ENCODE peak calls at places on chromosomes 1 and 21, in five cellular contexts. One of them, this sample, is unnamed.

GRCh38 chr1:6601865-6602668 is 602 bp downstream of the KLHL21 start:
- DNase-seq in PC-9: peak; percentile 44
- DNase-seq in DND-41: peak; percentile 68
- DNase-seq in cardiac muscle cell: no peak
- DNase-seq in neuronal stem cell: no peak
- DNase-seq in this sample: peak; percentile 40

GRCh38 chr1:224851210-224851849 is 78.1 kb upstream of the DNAH14 start:
- DNase-seq in cardiac muscle cell: peak; percentile 65
- DNase-seq in PC-9: peak; percentile 78
- DNase-seq in neuronal stem cell: peak; percentile 38
- DNase-seq in DND-41: peak; percentile 72
- DNase-seq in this sample: peak; percentile 17

GRCh38 chr1:158506369-158506987 is 34.5 kb downstream of the OR10R2 start:
- DNase-seq in PC-9: no peak
- DNase-seq in neuronal stem cell: no peak
- DNase-seq in DND-41: no peak
- DNase-seq in cardiac muscle cell: peak; percentile 68
- DNase-seq in this sample: no peak

GRCh38 chr1:1351511-1352427 is 2.6 kb upstream of the DVL1 start:
- DNase-seq in PC-9: no peak
- DNase-seq in DND-41: no peak
- DNase-seq in cardiac muscle cell: peak; percentile 32
- DNase-seq in neuronal stem cell: no peak
- DNase-seq in this sample: no peak

GRCh38 chr1:29650041-29650400 is 413.7 kb downstream of the PTPRU start:
- DNase-seq in PC-9: no peak
- DNase-seq in cardiac muscle cell: no peak
- DNase-seq in neuronal stem cell: no peak
- DNase-seq in DND-41: no peak
- DNase-seq in this sample: no peak

GRCh38 chr1:24052119-24052695 is 59.7 kb downstream of the MYOM3 start:
- DNase-seq in PC-9: no peak
- DNase-seq in cardiac muscle cell: peak; percentile 10
- DNase-seq in neuronal stem cell: no peak
- DNase-seq in DND-41: no peak
- DNase-seq in this sample: no peak

GRCh38 chr1:61452354-61452990 is 272.5 kb downstream of the TM2D1 start:
- DNase-seq in neuronal stem cell: peak; percentile 9
- DNase-seq in DND-41: no peak
- DNase-seq in cardiac muscle cell: no peak
- DNase-seq in PC-9: no peak
- DNase-seq in this sample: no peak

GRCh38 chr1:174266476-174266875 is 107.2 kb downstream of the RABGAP1L start:
- DNase-seq in neuronal stem cell: no peak
- DNase-seq in cardiac muscle cell: no peak
- DNase-seq in DND-41: no peak
- DNase-seq in PC-9: no peak
- DNase-seq in this sample: no peak

GRCh38 chr21:39176312-39176711 is 6.9 kb downstream of the PSMG1 start:
- DNase-seq in neuronal stem cell: no peak
- DNase-seq in DND-41: no peak
- DNase-seq in cardiac muscle cell: no peak
- DNase-seq in PC-9: no peak
- DNase-seq in this sample: no peak

GRCh38 chr1:159779403-159779851 is 1.3 kb upstream of the DUSP23 start:
- DNase-seq in cardiac muscle cell: peak; percentile 85
- DNase-seq in neuronal stem cell: no peak
- DNase-seq in DND-41: no peak
- DNase-seq in PC-9: no peak
- DNase-seq in this sample: no peak

GRCh38 chr1:159781992-159782391 is 1.2 kb downstream of the DUSP23 start:
- DNase-seq in DND-41: no peak
- DNase-seq in cardiac muscle cell: no peak
- DNase-seq in PC-9: no peak
- DNase-seq in neuronal stem cell: no peak
- DNase-seq in this sample: no peak

GRCh38 chr1:159778266-159778665 is 2.5 kb upstream of the DUSP23 start:
- DNase-seq in DND-41: no peak
- DNase-seq in cardiac muscle cell: no peak
- DNase-seq in neuronal stem cell: no peak
- DNase-seq in PC-9: no peak
- DNase-seq in this sample: no peak

GRCh38 chr1:159783724-159784123 is 3.0 kb downstream of the DUSP23 start:
- DNase-seq in PC-9: no peak
- DNase-seq in neuronal stem cell: no peak
- DNase-seq in DND-41: no peak
- DNase-seq in cardiac muscle cell: peak; percentile 25
- DNase-seq in this sample: no peak

DNA sequence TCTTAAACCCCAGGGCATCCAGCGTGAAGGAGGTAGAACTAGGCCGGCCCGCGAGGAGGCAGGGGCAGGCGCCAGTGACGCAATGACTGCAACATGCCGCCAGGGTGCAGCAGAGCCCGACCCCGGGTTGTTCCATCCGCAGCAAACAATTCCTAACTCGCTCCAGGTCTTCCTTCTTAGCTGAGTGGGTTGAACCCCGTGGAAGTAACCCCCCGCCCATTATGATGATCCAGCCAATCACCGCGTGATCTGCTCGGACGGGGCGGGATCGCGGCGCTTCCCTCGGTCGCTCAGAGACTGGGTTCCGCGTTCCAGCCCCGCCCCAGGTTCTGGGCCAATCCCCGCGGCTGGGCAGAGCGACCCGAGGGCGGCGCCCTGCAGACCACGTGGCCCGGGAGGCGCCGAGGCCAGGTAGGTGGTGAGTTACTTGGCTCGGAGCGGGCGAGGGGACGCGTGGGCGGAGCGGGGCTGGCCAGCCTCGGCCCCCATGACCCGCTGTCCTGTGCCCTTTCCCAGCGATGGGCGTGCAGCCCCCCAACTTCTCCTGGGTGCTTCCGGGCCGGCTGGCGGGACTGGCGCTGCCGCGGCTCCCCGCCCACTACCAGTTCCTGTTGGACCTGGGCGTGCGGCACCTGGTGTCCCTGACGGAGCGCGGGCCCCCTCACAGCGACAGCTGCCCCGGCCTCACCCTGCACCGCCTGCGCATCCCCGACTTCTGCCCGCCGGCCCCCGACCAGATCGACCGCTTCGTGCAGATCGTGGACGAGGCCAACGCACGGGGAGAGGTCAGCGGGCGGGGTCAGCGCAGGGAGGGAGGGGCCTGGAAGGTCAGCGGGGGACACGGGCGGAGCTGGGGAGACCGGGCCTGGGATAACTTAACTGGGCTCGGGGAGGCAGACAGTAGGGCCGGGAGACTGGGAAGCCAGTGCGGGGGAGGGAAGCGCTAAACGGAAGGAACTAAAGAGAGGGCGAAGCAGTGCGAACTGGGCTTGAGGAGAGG is at the start of gene DUSP23:
- DNase-seq in cardiac muscle cell: peak; percentile 99
- DNase-seq in PC-9: peak; percentile 98
- DNase-seq in DND-41: peak; percentile 33
- DNase-seq in neuronal stem cell: peak; percentile 95
- DNase-seq in this sample: peak; percentile 93
- H3K4me3 ChIP-seq in cardiac muscle cell: peak within 1 kb of the TSS; percentile 50
- H3K4me3 ChIP-seq in PC-9: peak within 1 kb of the TSS; percentile 77
- H3K4me3 ChIP-seq in DND-41: no peak within 1 kb of the TSS
- H3K4me3 ChIP-seq in neuronal stem cell: peak within 1 kb of the TSS; percentile 89
- H3K4me3 ChIP-seq in this sample: peak within 1 kb of the TSS; percentile 69

GRCh38 chr1:156096640-156097391 is 14.6 kb upstream of the MEX3A start:
- DNase-seq in cardiac muscle cell: peak; percentile 90
- DNase-seq in neuronal stem cell: no peak
- DNase-seq in DND-41: peak; percentile 79
- DNase-seq in PC-9: peak; percentile 88
- DNase-seq in this sample: peak; percentile 83
- H3K27ac ChIP-seq in cardiac muscle cell: peak overlapping the region; percentile 59
- H3K27ac ChIP-seq in neuronal stem cell: no peak overlapping the region
- H3K27ac ChIP-seq in DND-41: no peak overlapping the region
- H3K27ac ChIP-seq in PC-9: peak overlapping the region; percentile 13
- H3K27ac ChIP-seq in this sample: peak overlapping the region; percentile 63

GRCh38 chr1:151058682-151059341 is 610 bp downstream of the CDC42SE1 start:
- DNase-seq in cardiac muscle cell: peak; percentile 42
- DNase-seq in neuronal stem cell: peak; percentile 38
- DNase-seq in PC-9: peak; percentile 88
- DNase-seq in DND-41: peak; percentile 15
- DNase-seq in this sample: peak; percentile 20
- H3K36me3 ChIP-seq in cardiac muscle cell: peaks cover 17% of the 10 kb centered on the region
- H3K36me3 ChIP-seq in neuronal stem cell: peaks cover 44% of the 10 kb centered on the region
- H3K36me3 ChIP-seq in PC-9: peaks cover 26% of the 10 kb centered on the region
- H3K36me3 ChIP-seq in DND-41: peaks cover 46% of the 10 kb centered on the region
- H3K36me3 ChIP-seq in this sample: peaks cover 18% of the 10 kb centered on the region

GRCh38 chr1:183074215-183074614 is 51.0 kb downstream of the LAMC1 start:
- DNase-seq in PC-9: no peak
- DNase-seq in cardiac muscle cell: no peak
- DNase-seq in DND-41: no peak
- DNase-seq in neuronal stem cell: no peak
- DNase-seq in this sample: no peak
- H3K4me3 ChIP-seq in PC-9: no peak overlapping the region
- H3K4me3 ChIP-seq in cardiac muscle cell: no peak overlapping the region
- H3K4me3 ChIP-seq in DND-41: no peak overlapping the region
- H3K4me3 ChIP-seq in neuronal stem cell: no peak overlapping the region
- H3K4me3 ChIP-seq in this sample: no peak overlapping the region

GRCh38 chr1:183653468-183653794 is 315 bp upstream of the APOBEC4 start:
- DNase-seq in cardiac muscle cell: no peak
- DNase-seq in DND-41: no peak
- DNase-seq in neuronal stem cell: no peak
- DNase-seq in PC-9: no peak
- DNase-seq in this sample: no peak

GRCh38 chr1:183652547-183653467 is at the start of gene APOBEC4:
- DNase-seq in PC-9: no peak
- DNase-seq in cardiac muscle cell: peak; percentile 34
- DNase-seq in neuronal stem cell: no peak
- DNase-seq in DND-41: no peak
- DNase-seq in this sample: no peak

GRCh38 chr1:183652107-183652506 is 1.0 kb downstream of the APOBEC4 start:
- DNase-seq in DND-41: no peak
- DNase-seq in neuronal stem cell: no peak
- DNase-seq in PC-9: no peak
- DNase-seq in cardiac muscle cell: no peak
- DNase-seq in this sample: no peak

GRCh38 chr1:183655562-183656075 is 2.5 kb upstream of the APOBEC4 start:
- DNase-seq in cardiac muscle cell: peak; percentile 88
- DNase-seq in DND-41: peak; percentile 73
- DNase-seq in PC-9: peak; percentile 68
- DNase-seq in neuronal stem cell: peak; percentile 80
- DNase-seq in this sample: peak; percentile 48

GRCh38 chr1:183653876-183654451 is 848 bp upstream of the APOBEC4 start:
- DNase-seq in cardiac muscle cell: no peak
- DNase-seq in PC-9: no peak
- DNase-seq in DND-41: no peak
- DNase-seq in neuronal stem cell: no peak
- DNase-seq in this sample: no peak
- H3K27ac ChIP-seq in cardiac muscle cell: peak overlapping the region; percentile 75
- H3K27ac ChIP-seq in PC-9: no peak overlapping the region
- H3K27ac ChIP-seq in DND-41: no peak overlapping the region
- H3K27ac ChIP-seq in neuronal stem cell: no peak overlapping the region
- H3K27ac ChIP-seq in this sample: no peak overlapping the region

This sample was measured in naive thymus-derived CD4-positive, alpha-beta T cell.